ENCODE peak calls at places on chromosomes 7 and 10, in six cellular contexts. A is SK-N-SH, L is PC-3, B is MM.1S, J is GM23248, W is HCT116. N is an unnamed sample. For H3K9me2, the result is how much of the 10 kb centered on the place peaks cover.

GRCh38 chr7:5477723-5478531 is 54.3 kb upstream of the TNRC18 start:
- DNase-seq in J (peak), A (peak), L (no peak), B (no peak), W (no peak), N (peak)

GRCh38 chr10:21807162-21807561 is 196.4 kb downstream of the DNAJC1 start:
- DNase-seq in B (no peak), J (no peak), L (no peak), A (no peak), W (no peak), N (no peak)

GRCh38 chr10:30736685-30737232 is 107.2 kb upstream of the LYZL2 start:
- DNase-seq in A (no peak), W (peak), J (peak), B (no peak), L (peak), N (no peak)

GRCh38 chr7:89738549-89738948 is 415.7 kb upstream of the STEAP1 start:
- DNase-seq in A (no peak), B (no peak), J (no peak), L (no peak), W (no peak), N (no peak)

GRCh38 chr7:158097511-158098124 is 490.0 kb downstream of the PTPRN2 start:
- DNase-seq in A (peak), B (no peak), L (no peak), J (no peak), W (no peak), N (no peak)

GRCh38 chr7:91083855-91084644 is 180.2 kb upstream of the FZD1 start:
- DNase-seq in B (no peak), W (no peak), L (peak), J (peak), A (peak), N (no peak)

GRCh38 chr10:15369642-15370211 is 1.4 kb downstream of the FAM171A1 start:
- DNase-seq in L (no peak), B (no peak), J (peak), A (peak), W (no peak), N (no peak)

GRCh38 chr7:151631968-151632749 is 112.5 kb upstream of the RHEB start:
- DNase-seq in J (peak), L (peak), B (peak), W (no peak), A (peak), N (peak)

GRCh38 chr7:91263359-91264082 is 712 bp upstream of the FZD1 start:
- DNase-seq in J (peak), B (peak), L (peak), W (no peak), A (peak), N (peak)

GRCh38 chr10:119545310-119545709 is 2.8 kb upstream of the RGS10 start:
- DNase-seq in L (no peak), B (no peak), A (no peak), W (no peak), J (no peak), N (no peak)

GRCh38 chr7:18761046-18761445 is 265.5 kb downstream of the HDAC9 start:
- DNase-seq in A (no peak), L (no peak), B (no peak), J (no peak), W (no peak), N (no peak)

GRCh38 chr7:65974876-65975275 is 7.1 kb downstream of the GUSB start:
- DNase-seq in B (no peak), J (no peak), A (no peak), W (no peak), L (no peak), N (no peak)

GRCh38 chr10:14048930-14049613 is 281.7 kb downstream of the FRMD4A start:
- DNase-seq in A (no peak), W (no peak), B (no peak), J (no peak), L (no peak), N (no peak)

GRCh38 chr7:34184466-34184865 is 279.1 kb downstream of the BMPER start:
- DNase-seq in A (no peak), J (peak), L (no peak), B (no peak), W (no peak), N (no peak)

GRCh38 chr7:105336009-105336408 is 52.7 kb downstream of the SRPK2 start:
- DNase-seq in W (no peak), L (peak), A (peak), B (no peak), J (peak), N (peak)

GRCh38 chr7:22945584-22945983 is 68.3 kb downstream of the HYCC1 start:
- DNase-seq in A (no peak), L (no peak), W (no peak), B (no peak), J (no peak), N (no peak)

GRCh38 chr10:125238682-125239081 is 78.3 kb upstream of the CTBP2 start:
- DNase-seq in J (peak), A (no peak), L (no peak), W (no peak), B (no peak), N (no peak)

GRCh38 chr7:23930312-23930711 is 220.3 kb downstream of the STK31 start:
- DNase-seq in J (no peak), L (no peak), W (no peak), A (no peak), B (no peak), N (no peak)

GRCh38 chr7:16348251-16348650 is 73.1 kb downstream of the CRPPA start:
- DNase-seq in B (no peak), L (no peak), A (no peak), J (no peak), W (no peak), N (no peak)

GRCh38 chr10:114043532-114044250 is at the start of gene ADRB1:
- DNase-seq in W (peak), J (peak), L (peak), A (peak), B (peak), N (no peak)

GRCh38 chr7:100390286-100391028 is 17.2 kb downstream of the PILRA start:
- DNase-seq in J (no peak), L (no peak), A (no peak), B (no peak), W (no peak), N (no peak)

GRCh38 chr7:100384623-100385372 is 11.5 kb downstream of the PILRA start:
- DNase-seq in B (no peak), A (no peak), W (no peak), L (no peak), J (no peak), N (no peak)

GRCh38 chr7:100389437-100390088 is 16.3 kb downstream of the PILRA start:
- DNase-seq in J (no peak), A (no peak), L (no peak), W (no peak), B (no peak), N (no peak)

GRCh38 chr7:100386940-100387339 is 13.7 kb downstream of the PILRA start:
- DNase-seq in B (no peak), A (no peak), L (no peak), W (no peak), J (no peak), N (no peak)
- H3K4me2 ChIP-seq in B (no peak), A (no peak), L (no peak), W (no peak), J (no peak), N (no peak)

GRCh38 chr7:71210220-71210619 is 78.3 kb downstream of the GALNT17 start:
- DNase-seq in W (no peak), B (no peak), L (no peak), A (no peak), J (no peak), N (no peak)

GRCh38 chr7:71208881-71209280 is 76.9 kb downstream of the GALNT17 start:
- DNase-seq in J (no peak), L (no peak), W (no peak), B (no peak), A (no peak), N (no peak)

DNA sequence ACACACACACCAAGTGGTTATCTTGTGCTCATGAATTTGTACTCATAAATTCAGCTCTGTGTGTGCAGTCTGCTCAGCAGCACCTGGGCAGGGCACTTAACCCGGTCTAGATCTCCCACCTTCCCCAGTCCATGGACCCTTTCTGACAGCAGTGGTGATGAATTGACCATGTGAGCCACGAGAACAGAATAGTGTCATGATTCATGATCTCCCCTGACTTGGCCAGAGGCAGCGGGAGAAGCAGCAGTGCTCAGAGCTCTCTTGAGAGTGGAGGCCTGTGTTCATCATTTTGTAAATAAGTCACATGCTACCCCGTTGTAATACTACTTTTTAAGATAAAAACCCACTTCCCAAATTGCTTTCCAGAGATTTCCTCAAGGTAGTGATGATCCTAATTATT is 74.2 kb downstream of the GALNT17 start:
- DNase-seq in L (no peak), B (no peak), A (no peak), W (no peak), J (no peak), N (no peak)
- H3K9me2 ChIP-seq in L (under half), B (under half), A (under half), W (under half), J (under half), N (under half)

DNA sequence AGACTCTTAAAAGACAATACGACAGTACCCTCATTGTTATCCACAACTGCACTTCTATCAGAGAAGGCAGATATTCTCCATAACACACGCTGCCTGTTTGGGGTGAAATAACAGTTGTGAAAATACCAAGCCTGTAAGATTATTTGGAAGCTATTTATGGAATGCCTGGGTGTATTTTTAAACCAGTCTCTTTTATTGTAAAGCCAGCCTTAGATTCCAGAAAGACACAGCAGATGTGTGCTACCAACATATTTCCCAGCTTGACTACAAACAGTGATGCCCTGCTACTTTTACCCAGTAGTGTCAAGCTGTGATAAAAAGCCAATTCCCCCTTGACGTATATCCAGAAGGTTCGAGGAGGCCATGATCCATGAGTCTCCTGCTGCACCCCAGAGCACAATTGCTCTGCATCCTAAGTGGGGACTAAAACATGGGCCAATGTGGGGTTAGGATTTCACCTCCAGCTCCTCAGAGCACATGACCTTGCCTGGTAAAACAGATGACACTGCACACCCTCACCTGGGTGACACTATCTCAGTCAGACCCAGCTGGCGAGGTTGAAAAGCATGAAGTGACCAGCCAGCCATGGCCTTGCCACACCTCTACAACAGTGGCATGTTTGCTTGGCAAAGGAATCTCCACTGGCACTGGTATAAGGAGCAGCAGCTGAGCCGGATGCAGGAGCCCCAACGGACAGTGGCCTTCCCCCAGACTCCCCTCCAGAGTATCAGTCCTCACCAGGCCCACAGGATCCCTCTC is 62.2 kb downstream of the GFRA1 start:
- DNase-seq in W (no peak), J (no peak), A (no peak), L (no peak), B (no peak), N (no peak)
- H3K9ac ChIP-seq in W (no peak), J (no peak), A (no peak), L (no peak), B (no peak), N (no peak)

GRCh38 chr7:80498481-80499349 is 13.1 kb downstream of the GNAT3 start:
- DNase-seq in L (peak), B (no peak), A (no peak), W (peak), J (peak), N (no peak)
- H3K4me2 ChIP-seq in L (peak), B (no peak), A (peak), W (peak), J (peak), N (no peak)

DNA sequence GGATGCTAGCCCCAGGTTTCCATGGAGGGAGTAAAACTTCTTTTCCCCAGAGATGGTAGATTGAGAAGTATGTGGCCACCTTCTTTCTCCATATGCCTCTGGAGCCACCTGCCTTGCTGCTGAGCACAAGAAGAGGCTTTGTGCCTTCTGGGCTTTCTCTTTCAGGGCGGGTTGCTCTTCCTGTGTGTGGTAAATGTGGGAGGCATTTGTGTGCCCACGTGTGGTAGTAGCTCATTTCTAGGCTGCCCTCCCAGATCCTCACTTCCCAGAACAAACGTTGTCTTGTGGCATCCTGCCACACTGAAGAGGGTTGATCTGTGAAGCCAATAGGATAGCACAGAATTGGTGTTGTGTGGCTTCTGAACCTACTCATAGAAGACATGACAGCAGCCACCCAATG is 342.0 kb upstream of the PODXL start:
- DNase-seq in W (no peak), J (peak), L (peak), B (no peak), A (no peak), N (no peak)
- H3K9me2 ChIP-seq in W (under half), J (under half), L (under half), B (under half), A (under half), N (under half)

DNA sequence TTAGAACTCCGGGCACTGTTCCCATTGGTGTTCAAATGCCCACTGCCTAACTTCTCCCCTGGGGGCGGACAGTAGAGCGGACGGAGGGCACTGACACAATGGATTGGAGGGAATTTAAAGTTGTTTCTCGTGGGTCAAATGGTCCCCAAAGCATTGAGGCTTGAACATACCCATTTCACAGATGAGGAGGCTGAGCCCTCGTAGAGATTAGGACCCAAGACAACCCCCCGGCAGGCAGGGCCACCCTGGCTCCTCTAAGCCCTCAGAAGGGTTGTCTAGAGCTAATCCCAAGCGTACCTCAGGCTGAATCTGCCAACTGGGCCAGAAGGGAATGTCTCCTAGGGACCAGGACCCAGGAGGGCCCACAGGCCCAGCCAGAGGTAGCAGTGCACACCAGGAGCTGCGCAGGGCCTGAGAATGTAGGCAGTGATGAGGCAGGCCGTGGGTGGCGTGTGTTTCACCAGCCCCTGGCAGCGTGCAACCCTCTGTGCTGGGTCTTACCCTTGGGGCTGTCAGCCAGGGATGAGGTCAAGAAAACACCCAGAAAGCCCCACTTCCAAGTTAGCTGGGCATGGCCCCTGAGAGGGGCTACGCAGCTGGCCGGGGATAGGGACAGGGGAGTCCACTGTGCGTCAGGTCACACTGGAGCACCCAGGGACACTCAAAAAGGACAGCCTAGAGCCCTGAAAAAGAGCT is 5.8 kb downstream of the AIFM2 start:
- DNase-seq in L (no peak), A (no peak), J (no peak), W (no peak), B (no peak), N (no peak)
- H3K9ac ChIP-seq in L (no peak), A (no peak), J (no peak), W (no peak), B (no peak), N (no peak)

GRCh38 chr10:73509695-73510094 is 13.9 kb upstream of the PPP3CB start:
- DNase-seq in L (no peak), W (no peak), A (no peak), J (no peak), B (no peak), N (no peak)

GRCh38 chr10:73506491-73506890 is 10.7 kb upstream of the PPP3CB start:
- DNase-seq in W (no peak), J (peak), A (no peak), L (no peak), B (no peak), N (no peak)

GRCh38 chr10:73503037-73503436 is 7.2 kb upstream of the PPP3CB start:
- DNase-seq in A (no peak), B (no peak), W (no peak), J (no peak), L (no peak), N (no peak)

GRCh38 chr10:73501651-73502050 is 5.8 kb upstream of the PPP3CB start:
- DNase-seq in L (no peak), A (no peak), B (peak), J (no peak), W (no peak), N (peak)

DNA sequence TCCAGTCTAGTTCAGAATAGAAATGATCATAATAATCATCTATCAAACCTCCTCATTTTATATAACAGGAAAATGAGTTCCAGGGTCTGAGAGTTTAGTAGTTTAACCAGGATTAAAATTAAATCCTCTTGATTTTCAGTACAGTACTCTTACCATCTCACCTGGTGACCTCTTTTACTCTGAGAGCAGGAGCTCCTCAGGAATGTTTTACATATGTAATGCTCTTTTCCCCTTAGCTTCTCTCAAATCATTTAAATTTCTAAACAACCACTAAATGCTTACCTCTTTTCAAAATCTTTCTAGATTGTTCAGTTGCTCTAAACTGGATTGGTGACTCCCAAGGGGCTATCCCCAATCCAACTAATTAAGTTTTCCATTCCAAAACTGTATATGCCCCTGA is 10.2 kb upstream of the PPP3CB start:
- DNase-seq in A (no peak), B (no peak), L (no peak), W (no peak), J (no peak), N (no peak)
- H3K4me2 ChIP-seq in A (no peak), B (no peak), L (no peak), W (no peak), J (peak), N (no peak)

N was measured in Karpas-422.